ENCODE peak calls at places on chromosome 20, in seven cellular contexts. One of them, this sample, is unnamed.

GRCh38 chr20:15802020-15802419 is 771.2 kb downstream of the KIF16B start:
- DNase-seq in Peyer's patch: no peak
- DNase-seq in activated CD4-positive, alpha-beta memory T cell treated with anti-CD3 and anti-CD28 coated beads for 36 hours: no peak
- DNase-seq in GM13977: no peak
- DNase-seq in A549: no peak
- DNase-seq in stimulated activated CD8-positive, alpha-beta memory T cell treated with anti-CD3 and anti-CD28 coated beads, Interleukin-2, amount 100 ng/mL, for 1 hour: no peak
- DNase-seq in NCI-H1436: no peak
- DNase-seq in this sample: no peak

GRCh38 chr20:16147221-16147620 is 426.0 kb downstream of the KIF16B start:
- DNase-seq in Peyer's patch: no peak
- DNase-seq in activated CD4-positive, alpha-beta memory T cell treated with anti-CD3 and anti-CD28 coated beads for 36 hours: no peak
- DNase-seq in GM13977: no peak
- DNase-seq in NCI-H1436: no peak
- DNase-seq in stimulated activated CD8-positive, alpha-beta memory T cell treated with anti-CD3 and anti-CD28 coated beads, Interleukin-2, amount 100 ng/mL, for 1 hour: no peak
- DNase-seq in A549: no peak
- DNase-seq in this sample: no peak

GRCh38 chr20:40470313-40471260 is 218.4 kb downstream of the MAFB start:
- DNase-seq in activated CD4-positive, alpha-beta memory T cell treated with anti-CD3 and anti-CD28 coated beads for 36 hours: no peak
- DNase-seq in A549: no peak
- DNase-seq in Peyer's patch: no peak
- DNase-seq in NCI-H1436: no peak
- DNase-seq in stimulated activated CD8-positive, alpha-beta memory T cell treated with anti-CD3 and anti-CD28 coated beads, Interleukin-2, amount 100 ng/mL, for 1 hour: no peak
- DNase-seq in GM13977: no peak
- DNase-seq in this sample: no peak

GRCh38 chr20:11047559-11047958 is 373.8 kb upstream of the JAG1 start:
- DNase-seq in GM13977: no peak
- DNase-seq in NCI-H1436: no peak
- DNase-seq in stimulated activated CD8-positive, alpha-beta memory T cell treated with anti-CD3 and anti-CD28 coated beads, Interleukin-2, amount 100 ng/mL, for 1 hour: no peak
- DNase-seq in A549: no peak
- DNase-seq in activated CD4-positive, alpha-beta memory T cell treated with anti-CD3 and anti-CD28 coated beads for 36 hours: no peak
- DNase-seq in Peyer's patch: no peak
- DNase-seq in this sample: peak

GRCh38 chr20:14477125-14477524 is 139.7 kb upstream of the FLRT3 start:
- DNase-seq in stimulated activated CD8-positive, alpha-beta memory T cell treated with anti-CD3 and anti-CD28 coated beads, Interleukin-2, amount 100 ng/mL, for 1 hour: no peak
- DNase-seq in A549: peak
- DNase-seq in NCI-H1436: no peak
- DNase-seq in activated CD4-positive, alpha-beta memory T cell treated with anti-CD3 and anti-CD28 coated beads for 36 hours: no peak
- DNase-seq in Peyer's patch: no peak
- DNase-seq in GM13977: no peak
- DNase-seq in this sample: peak

GRCh38 chr20:58251979-58252591 is 23.6 kb upstream of the ANKRD60 start:
- DNase-seq in A549: peak
- DNase-seq in Peyer's patch: no peak
- DNase-seq in activated CD4-positive, alpha-beta memory T cell treated with anti-CD3 and anti-CD28 coated beads for 36 hours: no peak
- DNase-seq in stimulated activated CD8-positive, alpha-beta memory T cell treated with anti-CD3 and anti-CD28 coated beads, Interleukin-2, amount 100 ng/mL, for 1 hour: no peak
- DNase-seq in GM13977: no peak
- DNase-seq in NCI-H1436: no peak
- DNase-seq in this sample: peak

GRCh38 chr20:25071722-25072121 is 10.2 kb downstream of the VSX1 start:
- DNase-seq in A549: no peak
- DNase-seq in GM13977: no peak
- DNase-seq in stimulated activated CD8-positive, alpha-beta memory T cell treated with anti-CD3 and anti-CD28 coated beads, Interleukin-2, amount 100 ng/mL, for 1 hour: no peak
- DNase-seq in Peyer's patch: peak
- DNase-seq in NCI-H1436: no peak
- DNase-seq in activated CD4-positive, alpha-beta memory T cell treated with anti-CD3 and anti-CD28 coated beads for 36 hours: no peak
- DNase-seq in this sample: no peak

GRCh38 chr20:50728981-50729874 is 2.2 kb upstream of the PARD6B start:
- DNase-seq in stimulated activated CD8-positive, alpha-beta memory T cell treated with anti-CD3 and anti-CD28 coated beads, Interleukin-2, amount 100 ng/mL, for 1 hour: no peak
- DNase-seq in activated CD4-positive, alpha-beta memory T cell treated with anti-CD3 and anti-CD28 coated beads for 36 hours: no peak
- DNase-seq in A549: peak
- DNase-seq in GM13977: no peak
- DNase-seq in Peyer's patch: peak
- DNase-seq in NCI-H1436: no peak
- DNase-seq in this sample: peak

GRCh38 chr20:9660236-9660868 is 146.0 kb downstream of the LAMP5 start:
- DNase-seq in activated CD4-positive, alpha-beta memory T cell treated with anti-CD3 and anti-CD28 coated beads for 36 hours: no peak
- DNase-seq in Peyer's patch: no peak
- DNase-seq in GM13977: no peak
- DNase-seq in stimulated activated CD8-positive, alpha-beta memory T cell treated with anti-CD3 and anti-CD28 coated beads, Interleukin-2, amount 100 ng/mL, for 1 hour: no peak
- DNase-seq in A549: peak
- DNase-seq in NCI-H1436: no peak
- DNase-seq in this sample: no peak

GRCh38 chr20:59184880-59185447 is 21.3 kb downstream of the ZNF831 start:
- DNase-seq in NCI-H1436: no peak
- DNase-seq in stimulated activated CD8-positive, alpha-beta memory T cell treated with anti-CD3 and anti-CD28 coated beads, Interleukin-2, amount 100 ng/mL, for 1 hour: no peak
- DNase-seq in activated CD4-positive, alpha-beta memory T cell treated with anti-CD3 and anti-CD28 coated beads for 36 hours: peak
- DNase-seq in Peyer's patch: no peak
- DNase-seq in A549: no peak
- DNase-seq in GM13977: no peak
- DNase-seq in this sample: no peak

GRCh38 chr20:62924567-62925419 is 1.5 kb downstream of the DIDO1 start:
- DNase-seq in A549: peak
- DNase-seq in NCI-H1436: no peak
- DNase-seq in stimulated activated CD8-positive, alpha-beta memory T cell treated with anti-CD3 and anti-CD28 coated beads, Interleukin-2, amount 100 ng/mL, for 1 hour: no peak
- DNase-seq in activated CD4-positive, alpha-beta memory T cell treated with anti-CD3 and anti-CD28 coated beads for 36 hours: peak
- DNase-seq in GM13977: no peak
- DNase-seq in Peyer's patch: no peak
- DNase-seq in this sample: peak

GRCh38 chr20:61297981-61298380 is 45.9 kb downstream of the CDH4 start:
- DNase-seq in NCI-H1436: no peak
- DNase-seq in GM13977: no peak
- DNase-seq in A549: no peak
- DNase-seq in activated CD4-positive, alpha-beta memory T cell treated with anti-CD3 and anti-CD28 coated beads for 36 hours: no peak
- DNase-seq in Peyer's patch: no peak
- DNase-seq in stimulated activated CD8-positive, alpha-beta memory T cell treated with anti-CD3 and anti-CD28 coated beads, Interleukin-2, amount 100 ng/mL, for 1 hour: no peak
- DNase-seq in this sample: peak

GRCh38 chr20:57091748-57092111 is 174.7 kb downstream of the BMP7 start:
- DNase-seq in GM13977: no peak
- DNase-seq in A549: no peak
- DNase-seq in NCI-H1436: no peak
- DNase-seq in Peyer's patch: no peak
- DNase-seq in activated CD4-positive, alpha-beta memory T cell treated with anti-CD3 and anti-CD28 coated beads for 36 hours: no peak
- DNase-seq in stimulated activated CD8-positive, alpha-beta memory T cell treated with anti-CD3 and anti-CD28 coated beads, Interleukin-2, amount 100 ng/mL, for 1 hour: no peak
- DNase-seq in this sample: no peak

GRCh38 chr20:1345030-1345755 is 16.3 kb upstream of the SDCBP2 start:
- DNase-seq in Peyer's patch: no peak
- DNase-seq in NCI-H1436: no peak
- DNase-seq in GM13977: no peak
- DNase-seq in activated CD4-positive, alpha-beta memory T cell treated with anti-CD3 and anti-CD28 coated beads for 36 hours: no peak
- DNase-seq in stimulated activated CD8-positive, alpha-beta memory T cell treated with anti-CD3 and anti-CD28 coated beads, Interleukin-2, amount 100 ng/mL, for 1 hour: no peak
- DNase-seq in A549: no peak
- DNase-seq in this sample: no peak

GRCh38 chr20:1951436-1952115 is 42.3 kb downstream of the PDYN start:
- DNase-seq in GM13977: no peak
- DNase-seq in NCI-H1436: no peak
- DNase-seq in activated CD4-positive, alpha-beta memory T cell treated with anti-CD3 and anti-CD28 coated beads for 36 hours: no peak
- DNase-seq in stimulated activated CD8-positive, alpha-beta memory T cell treated with anti-CD3 and anti-CD28 coated beads, Interleukin-2, amount 100 ng/mL, for 1 hour: no peak
- DNase-seq in A549: no peak
- DNase-seq in Peyer's patch: no peak
- DNase-seq in this sample: no peak

GRCh38 chr20:7617797-7618196 is 322.5 kb downstream of the HAO1 start:
- DNase-seq in A549: no peak
- DNase-seq in GM13977: no peak
- DNase-seq in Peyer's patch: no peak
- DNase-seq in stimulated activated CD8-positive, alpha-beta memory T cell treated with anti-CD3 and anti-CD28 coated beads, Interleukin-2, amount 100 ng/mL, for 1 hour: no peak
- DNase-seq in NCI-H1436: no peak
- DNase-seq in activated CD4-positive, alpha-beta memory T cell treated with anti-CD3 and anti-CD28 coated beads for 36 hours: no peak
- DNase-seq in this sample: no peak

GRCh38 chr20:31968299-31969126 is 562 bp downstream of the XKR7 start:
- DNase-seq in activated CD4-positive, alpha-beta memory T cell treated with anti-CD3 and anti-CD28 coated beads for 36 hours: peak
- DNase-seq in NCI-H1436: no peak
- DNase-seq in GM13977: peak
- DNase-seq in A549: peak
- DNase-seq in Peyer's patch: peak
- DNase-seq in stimulated activated CD8-positive, alpha-beta memory T cell treated with anti-CD3 and anti-CD28 coated beads, Interleukin-2, amount 100 ng/mL, for 1 hour: peak
- DNase-seq in this sample: peak

GRCh38 chr20:54167909-54168872 is 5.6 kb downstream of the CYP24A1 start:
- DNase-seq in GM13977: no peak
- DNase-seq in activated CD4-positive, alpha-beta memory T cell treated with anti-CD3 and anti-CD28 coated beads for 36 hours: no peak
- DNase-seq in A549: peak
- DNase-seq in Peyer's patch: no peak
- DNase-seq in stimulated activated CD8-positive, alpha-beta memory T cell treated with anti-CD3 and anti-CD28 coated beads, Interleukin-2, amount 100 ng/mL, for 1 hour: no peak
- DNase-seq in NCI-H1436: no peak
- DNase-seq in this sample: peak

GRCh38 chr20:38586181-38586525 is 5.2 kb downstream of the ADIG start:
- DNase-seq in activated CD4-positive, alpha-beta memory T cell treated with anti-CD3 and anti-CD28 coated beads for 36 hours: no peak
- DNase-seq in stimulated activated CD8-positive, alpha-beta memory T cell treated with anti-CD3 and anti-CD28 coated beads, Interleukin-2, amount 100 ng/mL, for 1 hour: no peak
- DNase-seq in NCI-H1436: no peak
- DNase-seq in GM13977: no peak
- DNase-seq in Peyer's patch: no peak
- DNase-seq in A549: no peak
- DNase-seq in this sample: no peak

GRCh38 chr20:46512943-46513844 is at the start of gene ZNF334:
- DNase-seq in activated CD4-positive, alpha-beta memory T cell treated with anti-CD3 and anti-CD28 coated beads for 36 hours: peak
- DNase-seq in NCI-H1436: peak
- DNase-seq in A549: no peak
- DNase-seq in stimulated activated CD8-positive, alpha-beta memory T cell treated with anti-CD3 and anti-CD28 coated beads, Interleukin-2, amount 100 ng/mL, for 1 hour: no peak
- DNase-seq in GM13977: peak
- DNase-seq in Peyer's patch: peak
- DNase-seq in this sample: no peak

GRCh38 chr20:48667481-48667880 is 160.3 kb downstream of the PREX1 start:
- DNase-seq in Peyer's patch: no peak
- DNase-seq in GM13977: no peak
- DNase-seq in A549: no peak
- DNase-seq in activated CD4-positive, alpha-beta memory T cell treated with anti-CD3 and anti-CD28 coated beads for 36 hours: no peak
- DNase-seq in NCI-H1436: no peak
- DNase-seq in stimulated activated CD8-positive, alpha-beta memory T cell treated with anti-CD3 and anti-CD28 coated beads, Interleukin-2, amount 100 ng/mL, for 1 hour: no peak
- DNase-seq in this sample: no peak

GRCh38 chr20:36573103-36573797 is at the start of gene TGIF2:
- DNase-seq in GM13977: peak
- DNase-seq in NCI-H1436: peak
- DNase-seq in Peyer's patch: peak
- DNase-seq in stimulated activated CD8-positive, alpha-beta memory T cell treated with anti-CD3 and anti-CD28 coated beads, Interleukin-2, amount 100 ng/mL, for 1 hour: peak
- DNase-seq in activated CD4-positive, alpha-beta memory T cell treated with anti-CD3 and anti-CD28 coated beads for 36 hours: peak
- DNase-seq in A549: peak
- DNase-seq in this sample: peak

GRCh38 chr20:50019466-50020256 is 36.9 kb downstream of the SNAI1 start:
- DNase-seq in Peyer's patch: no peak
- DNase-seq in activated CD4-positive, alpha-beta memory T cell treated with anti-CD3 and anti-CD28 coated beads for 36 hours: no peak
- DNase-seq in stimulated activated CD8-positive, alpha-beta memory T cell treated with anti-CD3 and anti-CD28 coated beads, Interleukin-2, amount 100 ng/mL, for 1 hour: no peak
- DNase-seq in NCI-H1436: no peak
- DNase-seq in A549: no peak
- DNase-seq in GM13977: no peak
- DNase-seq in this sample: peak

GRCh38 chr20:7124120-7124519 is 356.6 kb downstream of the BMP2 start:
- DNase-seq in A549: no peak
- DNase-seq in stimulated activated CD8-positive, alpha-beta memory T cell treated with anti-CD3 and anti-CD28 coated beads, Interleukin-2, amount 100 ng/mL, for 1 hour: no peak
- DNase-seq in activated CD4-positive, alpha-beta memory T cell treated with anti-CD3 and anti-CD28 coated beads for 36 hours: no peak
- DNase-seq in Peyer's patch: no peak
- DNase-seq in GM13977: no peak
- DNase-seq in NCI-H1436: no peak
- DNase-seq in this sample: no peak

GRCh38 chr20:36835453-36836198 is 40.3 kb upstream of the TLDC2 start:
- DNase-seq in A549: peak
- DNase-seq in Peyer's patch: peak
- DNase-seq in activated CD4-positive, alpha-beta memory T cell treated with anti-CD3 and anti-CD28 coated beads for 36 hours: peak
- DNase-seq in stimulated activated CD8-positive, alpha-beta memory T cell treated with anti-CD3 and anti-CD28 coated beads, Interleukin-2, amount 100 ng/mL, for 1 hour: peak
- DNase-seq in NCI-H1436: peak
- DNase-seq in GM13977: peak
- DNase-seq in this sample: peak

GRCh38 chr20:16712541-16712947 is 17.3 kb upstream of the SNRPB2 start:
- DNase-seq in NCI-H1436: no peak
- DNase-seq in activated CD4-positive, alpha-beta memory T cell treated with anti-CD3 and anti-CD28 coated beads for 36 hours: no peak
- DNase-seq in stimulated activated CD8-positive, alpha-beta memory T cell treated with anti-CD3 and anti-CD28 coated beads, Interleukin-2, amount 100 ng/mL, for 1 hour: no peak
- DNase-seq in A549: no peak
- DNase-seq in GM13977: no peak
- DNase-seq in Peyer's patch: no peak
- DNase-seq in this sample: no peak

GRCh38 chr20:44606725-44607441 is 24.5 kb downstream of the PKIG start:
- DNase-seq in A549: no peak
- DNase-seq in Peyer's patch: no peak
- DNase-seq in activated CD4-positive, alpha-beta memory T cell treated with anti-CD3 and anti-CD28 coated beads for 36 hours: no peak
- DNase-seq in GM13977: no peak
- DNase-seq in NCI-H1436: no peak
- DNase-seq in stimulated activated CD8-positive, alpha-beta memory T cell treated with anti-CD3 and anti-CD28 coated beads, Interleukin-2, amount 100 ng/mL, for 1 hour: no peak
- DNase-seq in this sample: no peak

GRCh38 chr20:1631309-1632227 is 11.8 kb upstream of the SIRPB1 start:
- DNase-seq in GM13977: no peak
- DNase-seq in NCI-H1436: no peak
- DNase-seq in A549: no peak
- DNase-seq in stimulated activated CD8-positive, alpha-beta memory T cell treated with anti-CD3 and anti-CD28 coated beads, Interleukin-2, amount 100 ng/mL, for 1 hour: no peak
- DNase-seq in activated CD4-positive, alpha-beta memory T cell treated with anti-CD3 and anti-CD28 coated beads for 36 hours: no peak
- DNase-seq in Peyer's patch: no peak
- DNase-seq in this sample: no peak

GRCh38 chr20:23049201-23049932 is at the start of gene THBD:
- DNase-seq in stimulated activated CD8-positive, alpha-beta memory T cell treated with anti-CD3 and anti-CD28 coated beads, Interleukin-2, amount 100 ng/mL, for 1 hour: no peak
- DNase-seq in NCI-H1436: no peak
- DNase-seq in activated CD4-positive, alpha-beta memory T cell treated with anti-CD3 and anti-CD28 coated beads for 36 hours: peak
- DNase-seq in A549: peak
- DNase-seq in Peyer's patch: peak
- DNase-seq in GM13977: no peak
- DNase-seq in this sample: no peak

GRCh38 chr20:64212750-64213149 is 42.8 kb upstream of the PCMTD2 start:
- DNase-seq in A549: no peak
- DNase-seq in GM13977: no peak
- DNase-seq in stimulated activated CD8-positive, alpha-beta memory T cell treated with anti-CD3 and anti-CD28 coated beads, Interleukin-2, amount 100 ng/mL, for 1 hour: no peak
- DNase-seq in NCI-H1436: no peak
- DNase-seq in Peyer's patch: no peak
- DNase-seq in activated CD4-positive, alpha-beta memory T cell treated with anti-CD3 and anti-CD28 coated beads for 36 hours: no peak
- DNase-seq in this sample: no peak